ENCODE peak calls at places on chromosomes 13 and 19, in five cellular contexts. B, G, S, Z and T are unnamed samples.

GRCh38 chr13:51444922-51445321 is 7.9 kb downstream of the INTS6 start:
- DNase-seq in S (no peak), G (no peak), B (no peak), Z (no peak), T (no peak)

GRCh38 chr13:101626925-101627555 is 174.6 kb downstream of the ITGBL1 start:
- DNase-seq in B (no peak), S (no peak), Z (no peak), G (no peak), T (no peak)

GRCh38 chr19:6073858-6074708 is 36.2 kb downstream of the RFX2 start:
- DNase-seq in S (peak), Z (no peak), G (peak), B (no peak), T (no peak)

GRCh38 chr19:8484331-8484894 is 18.0 kb downstream of the PRAM1 start:
- DNase-seq in B (peak), S (no peak), Z (peak), G (peak), T (no peak)

GRCh38 chr13:43742911-43743310 is 43.9 kb downstream of the ENOX1 start:
- DNase-seq in G (no peak), S (no peak), B (no peak), Z (no peak), T (no peak)

GRCh38 chr13:80338781-80339577 is 1.9 kb downstream of the SPRY2 start:
- DNase-seq in S (peak), B (peak), Z (peak), G (peak), T (peak)

GRCh38 chr13:27795718-27796019 is 3.4 kb downstream of the GSX1 start:
- DNase-seq in Z (no peak), G (no peak), B (no peak), S (no peak), T (no peak)

GRCh38 chr13:37797606-37798005 is 72.0 kb downstream of the TRPC4 start:
- DNase-seq in G (no peak), B (no peak), S (no peak), Z (no peak), T (no peak)

GRCh38 chr19:34667349-34668076 is 9.4 kb downstream of the SCGB2B2 start:
- DNase-seq in Z (peak), S (no peak), G (no peak), B (no peak), T (no peak)

GRCh38 chr19:52898101-52898500 is 666 bp upstream of the ZNF320 start:
- DNase-seq in B (no peak), S (no peak), G (no peak), Z (no peak), T (no peak)

GRCh38 chr19:18456974-18457373 is 19.0 kb upstream of the ISYNA1 start:
- DNase-seq in S (no peak), G (no peak), B (no peak), Z (peak), T (no peak)

GRCh38 chr13:86038490-86038889 is 239.3 kb upstream of the SLITRK6 start:
- DNase-seq in G (no peak), B (no peak), Z (no peak), S (no peak), T (no peak)

GRCh38 chr19:36265064-36265463 is 50.2 kb downstream of the ZNF146 start:
- DNase-seq in Z (no peak), B (no peak), S (no peak), G (no peak), T (no peak)

GRCh38 chr19:51366999-51367564 is 894 bp upstream of the ETFB start:
- DNase-seq in S (peak), B (peak), G (no peak), Z (no peak), T (no peak)

GRCh38 chr13:51221674-51222509 is at the start of gene FAM124A:
- DNase-seq in G (no peak), S (no peak), B (peak), Z (peak), T (peak)

GRCh38 chr19:15640904-15641597 is 354 bp downstream of the CYP4F3 start:
- DNase-seq in Z (no peak), S (no peak), G (no peak), B (no peak), T (no peak)
- TF ChIP-seq POLR2A in Z (no peak), S (no peak), G (no peak), B (no peak), T (no peak)

GRCh38 chr19:48648134-48648533 is 2.1 kb upstream of the CA11 start:
- DNase-seq in B (no peak), Z (no peak), S (no peak), G (no peak), T (no peak)

GRCh38 chr19:48646912-48647216 is 877 bp upstream of the CA11 start:
- DNase-seq in B (no peak), G (no peak), S (no peak), Z (no peak), T (no peak)

GRCh38 chr19:48644839-48645651 is 942 bp downstream of the CA11 start:
- DNase-seq in Z (peak), B (peak), S (peak), G (peak), T (no peak)

GRCh38 chr19:48645652-48646191 is at the start of gene CA11:
- DNase-seq in G (no peak), S (no peak), B (no peak), Z (no peak), T (no peak)

DNA sequence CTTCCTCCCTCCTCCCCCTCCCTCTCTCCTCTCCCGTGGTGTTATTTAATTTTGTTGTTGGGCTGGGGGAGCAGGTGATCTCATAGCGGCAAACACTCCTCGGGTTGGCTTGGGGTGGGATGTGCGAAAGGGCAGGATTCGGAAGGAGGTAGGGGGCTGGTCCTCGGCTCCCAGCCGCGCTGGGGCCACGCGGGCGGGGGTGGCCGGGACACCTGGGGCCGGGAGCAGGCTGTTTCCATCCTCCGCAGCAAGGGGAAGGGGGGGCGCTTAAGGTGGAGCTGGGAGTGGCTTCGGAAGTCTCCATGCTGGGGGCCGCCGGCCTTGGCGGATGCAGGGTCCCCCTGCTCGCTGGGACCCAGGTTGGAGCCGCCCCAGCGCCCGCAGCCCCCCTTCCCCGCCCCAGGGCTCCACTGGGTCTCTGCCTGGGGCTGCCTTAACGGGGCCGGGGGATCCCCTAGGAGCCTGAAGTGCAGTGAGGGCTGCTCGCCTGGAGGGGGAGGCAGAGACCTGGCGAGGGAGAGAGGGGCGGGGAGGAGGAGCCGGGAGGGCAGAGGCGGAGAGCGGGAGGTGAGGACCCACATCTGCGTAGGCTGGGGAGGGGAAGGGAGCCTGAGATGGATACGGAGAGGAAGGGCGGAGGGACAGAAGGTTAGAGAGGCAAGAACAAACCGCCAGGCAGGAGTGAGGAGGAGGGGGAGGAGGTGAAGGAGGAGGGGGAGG is 365 bp upstream of the CA11 start:
- DNase-seq in G (peak), B (peak), Z (peak), S (peak), T (peak)
- TF ChIP-seq POLR2A in G (peak), B (no peak), Z (peak), S (no peak), T (no peak)

DNA sequence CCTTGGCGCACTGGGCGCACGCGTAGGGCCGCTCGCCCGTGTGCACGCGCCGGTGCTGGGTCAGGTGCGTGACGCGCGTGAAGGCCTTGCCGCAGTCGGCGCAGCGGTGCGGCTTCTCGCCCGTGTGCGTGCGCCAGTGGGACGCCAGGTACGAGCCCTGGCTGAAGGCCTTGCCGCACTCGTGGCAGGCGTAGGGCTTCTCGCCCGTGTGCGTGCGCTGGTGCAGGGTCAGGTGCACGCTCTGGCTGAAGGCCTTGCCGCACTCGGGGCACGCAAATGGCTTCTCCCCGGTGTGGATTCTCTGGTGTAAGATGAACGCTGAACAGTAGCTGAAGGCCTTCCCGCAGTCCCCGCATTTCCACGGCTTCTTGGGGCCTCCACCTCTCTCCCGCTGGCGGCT is 7.0 kb downstream of the ZNF835 start:
- DNase-seq in S (no peak), B (no peak), Z (no peak), G (no peak), T (no peak)
- TF ChIP-seq POLR2A in S (no peak), B (no peak), Z (no peak), G (no peak), T (no peak)

GRCh38 chr19:48624791-48625723 is 5.8 kb downstream of the SPHK2 start:
- DNase-seq in G (no peak), B (no peak), S (no peak), Z (no peak), T (no peak)
- TF ChIP-seq POLR2A in G (no peak), B (no peak), S (no peak), Z (no peak), T (no peak)

DNA sequence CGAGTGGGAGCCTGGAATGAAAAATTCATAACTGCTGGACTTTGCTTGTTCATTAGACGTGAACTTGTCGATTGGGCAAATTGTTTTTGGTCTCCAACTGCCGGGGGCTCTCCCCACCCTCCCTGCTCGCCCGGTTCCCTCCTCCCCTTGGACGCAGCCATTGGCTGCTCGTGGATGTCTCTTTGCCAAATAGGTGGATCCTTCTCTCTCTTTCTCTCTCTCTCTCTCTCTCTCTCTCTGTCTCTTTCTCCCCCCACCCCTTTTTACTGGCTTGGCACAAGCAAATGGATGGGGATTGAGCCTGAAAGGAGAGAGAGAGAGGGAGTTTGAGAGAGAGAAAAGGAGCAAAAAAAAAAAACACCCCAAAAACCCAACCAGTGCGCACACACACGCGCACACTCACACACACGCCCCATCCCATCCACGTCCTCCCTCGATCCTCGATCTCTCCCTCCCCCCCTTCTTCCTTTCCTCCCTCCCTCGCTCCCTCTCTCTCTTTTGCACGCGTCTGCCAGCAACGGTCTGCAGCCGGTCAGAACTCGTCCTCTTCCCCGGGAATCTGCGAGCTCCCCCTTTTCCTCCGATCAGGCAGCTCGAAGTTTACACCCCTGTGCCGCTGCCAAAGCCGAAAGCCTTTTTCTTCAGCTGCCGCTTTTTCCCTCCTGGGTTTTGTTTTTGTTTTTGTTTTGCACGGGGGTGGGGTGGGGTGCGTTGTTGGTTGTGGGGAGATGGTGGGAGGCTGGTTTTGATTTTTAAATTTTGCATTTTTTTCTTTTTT is 27.8 kb downstream of the NFIX start:
- DNase-seq in B (peak), Z (peak), G (peak), S (peak), T (peak)
- TF ChIP-seq POLR2A in B (no peak), Z (no peak), G (no peak), S (no peak), T (peak)

GRCh38 chr13:75788494-75788991 is 152.4 kb downstream of the LMO7 start:
- DNase-seq in Z (no peak), B (peak), S (no peak), G (no peak), T (no peak)

GRCh38 chr13:75790198-75790970 is 154.3 kb downstream of the LMO7 start:
- DNase-seq in B (no peak), G (no peak), S (no peak), Z (no peak), T (no peak)

GRCh38 chr13:75787249-75787940 is 151.3 kb downstream of the LMO7 start:
- DNase-seq in B (no peak), G (no peak), S (no peak), Z (no peak), T (no peak)

GRCh38 chr13:75792526-75793187 is 156.5 kb downstream of the LMO7 start:
- DNase-seq in G (no peak), S (no peak), Z (no peak), B (no peak), T (no peak)

GRCh38 chr13:75789451-75790197 is 153.5 kb downstream of the LMO7 start:
- DNase-seq in S (no peak), Z (no peak), G (no peak), B (no peak), T (no peak)
- TF ChIP-seq POLR2A in S (no peak), Z (no peak), G (no peak), B (no peak), T (no peak)